ENCODE peak calls at places on chromosomes 7 and 10, in ten cellular contexts. W, X, H, B, V, R, M, O, C and I are unnamed samples.

GRCh38 chr10:133012573-133013359 is 70.4 kb upstream of the CFAP46 start:
- DNase-seq in W (no peak), X (no peak), H (no peak), B (no peak), V (no peak), R (no peak), M (no peak), O (no peak), C (no peak), I (no peak)

GRCh38 chr10:11615396-11615795 is 3.9 kb upstream of the USP6NL start:
- DNase-seq in W (no peak), X (no peak), H (no peak), B (no peak), V (no peak), R (no peak), M (no peak), O (no peak), C (no peak), I (no peak)

GRCh38 chr7:93949468-93949867 is 27.9 kb downstream of the GNG11 start:
- DNase-seq in W (no peak), X (no peak), H (peak), B (no peak), V (no peak), R (peak), M (no peak), O (no peak), C (peak), I (no peak)

GRCh38 chr7:120916116-120916515 is 34.5 kb upstream of the ING3 start:
- DNase-seq in W (no peak), X (no peak), H (no peak), B (no peak), V (no peak), R (no peak), M (no peak), O (no peak), C (no peak), I (no peak)

GRCh38 chr10:19791032-19791431 is 25.2 kb upstream of the PLXDC2 start:
- DNase-seq in W (no peak), X (no peak), H (no peak), B (no peak), V (no peak), R (no peak), M (no peak), O (no peak), C (no peak), I (no peak)

GRCh38 chr7:30920584-30921539 is 9.2 kb downstream of the AQP1 start:
- DNase-seq in W (peak), X (no peak), H (peak), B (peak), V (peak), R (peak), M (no peak), O (no peak), C (peak), I (peak)

GRCh38 chr7:98163704-98164478 is 47.3 kb upstream of the BHLHA15 start:
- DNase-seq in W (peak), X (no peak), H (peak), B (no peak), V (no peak), R (peak), M (no peak), O (no peak), C (peak), I (no peak)

GRCh38 chr10:51117053-51117660 is 42.9 kb downstream of the PRKG1 start:
- DNase-seq in W (no peak), X (no peak), H (peak), B (no peak), V (no peak), R (no peak), M (no peak), O (no peak), C (no peak), I (no peak)

GRCh38 chr10:65194555-65194954 is 1673.4 kb downstream of the REEP3 start:
- DNase-seq in W (no peak), X (no peak), H (no peak), B (no peak), V (no peak), R (peak), M (no peak), O (no peak), C (no peak), I (no peak)

GRCh38 chr7:150994141-150994837 is 3.5 kb downstream of the NOS3 start:
- DNase-seq in W (no peak), X (peak), H (no peak), B (no peak), V (no peak), R (no peak), M (no peak), O (no peak), C (no peak), I (no peak)

GRCh38 chr10:88731296-88731695 is 25.2 kb downstream of the LIPK start:
- DNase-seq in W (no peak), X (no peak), H (no peak), B (no peak), V (no peak), R (no peak), M (no peak), O (no peak), C (no peak), I (no peak)

GRCh38 chr7:495761-496321 is 23.8 kb downstream of the PDGFA start:
- DNase-seq in W (no peak), X (no peak), H (no peak), B (no peak), V (no peak), R (no peak), M (no peak), O (no peak), C (no peak), I (no peak)

GRCh38 chr7:157309990-157310668 is 26.7 kb upstream of the DNAJB6 start:
- DNase-seq in W (no peak), X (no peak), H (peak), B (no peak), V (no peak), R (peak), M (peak), O (no peak), C (peak), I (no peak)

GRCh38 chr10:61842755-61843497 is 58.6 kb upstream of the ARID5B start:
- DNase-seq in W (no peak), X (no peak), H (peak), B (no peak), V (no peak), R (peak), M (no peak), O (no peak), C (peak), I (no peak)

GRCh38 chr7:143299840-143300239 is 11.7 kb downstream of the CASP2 start:
- DNase-seq in W (no peak), X (peak), H (no peak), B (no peak), V (no peak), R (no peak), M (peak), O (no peak), C (no peak), I (peak)

GRCh38 chr10:95697429-95697828 is 3.7 kb upstream of the TCTN3 start:
- DNase-seq in W (no peak), X (no peak), H (no peak), B (no peak), V (no peak), R (no peak), M (no peak), O (no peak), C (no peak), I (no peak)

GRCh38 chr7:81845628-81846259 is 75.9 kb upstream of the HGF start:
- DNase-seq in W (no peak), X (no peak), H (peak), B (no peak), V (no peak), R (no peak), M (no peak), O (no peak), C (no peak), I (peak)

GRCh38 chr7:103423467-103424179 is 22.4 kb downstream of the SLC26A5 start:
- DNase-seq in W (no peak), X (no peak), H (no peak), B (no peak), V (no peak), R (no peak), M (no peak), O (no peak), C (no peak), I (no peak)

DNA sequence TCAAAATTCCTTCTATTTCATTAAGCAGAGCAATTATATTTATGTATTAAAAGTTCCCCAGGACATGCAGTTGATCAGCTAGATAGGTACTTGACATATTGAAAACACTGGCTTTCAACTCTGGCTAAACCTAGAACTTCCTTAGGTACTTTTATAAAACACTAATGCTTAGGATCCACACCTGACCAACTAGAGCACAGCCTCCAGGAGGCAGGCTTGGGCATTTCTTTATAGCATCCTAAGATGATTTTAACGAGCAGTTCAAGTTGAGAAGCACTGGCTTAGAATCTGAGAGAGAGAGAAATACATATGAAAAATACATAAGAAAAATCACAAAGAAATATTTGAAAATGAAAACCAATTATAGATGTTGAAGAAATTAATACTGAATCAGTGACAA is 20.8 kb downstream of the SLC26A5 start:
- DNase-seq in W (no peak), X (no peak), H (no peak), B (no peak), V (no peak), R (no peak), M (no peak), O (no peak), C (no peak), I (no peak)
- TF ChIP-seq CTCF in W (no peak), X (no peak), H (no peak), B (no peak), V (no peak), R (no peak), M (peak), O (no peak), C (no peak), I (no peak)

GRCh38 chr10:74991435-74991834 is 120.0 kb upstream of the SAMD8 start:
- DNase-seq in W (no peak), X (no peak), H (no peak), B (no peak), V (no peak), R (no peak), M (peak), O (no peak), C (peak), I (no peak)
- TF ChIP-seq CTCF in W (no peak), X (peak), H (peak), B (no peak), V (no peak), R (no peak), M (peak), O (no peak), C (peak), I (peak)

GRCh38 chr10:77781451-77782327 is 144.1 kb upstream of the KCNMA1 start:
- DNase-seq in W (no peak), X (no peak), H (no peak), B (peak), V (no peak), R (no peak), M (no peak), O (no peak), C (no peak), I (no peak)
- TF ChIP-seq CTCF in W (no peak), X (no peak), H (no peak), B (no peak), V (no peak), R (no peak), M (no peak), O (no peak), C (no peak), I (no peak)

GRCh38 chr10:38094158-38094922 is at the start of gene ZNF37A:
- DNase-seq in W (peak), X (peak), H (peak), B (peak), V (peak), R (peak), M (peak), O (peak), C (peak), I (peak)
- TF ChIP-seq CTCF in W (peak), X (no peak), H (no peak), B (no peak), V (no peak), R (no peak), M (no peak), O (no peak), C (no peak), I (no peak)

GRCh38 chr10:35563266-35563891 is 41.8 kb upstream of the GJD4 start:
- DNase-seq in W (peak), X (peak), H (peak), B (no peak), V (no peak), R (peak), M (peak), O (no peak), C (peak), I (peak)
- TF ChIP-seq CTCF in W (peak), X (peak), H (peak), B (peak), V (peak), R (peak), M (peak), O (peak), C (peak), I (peak)

GRCh38 chr7:128398841-128399135 is 11.0 kb downstream of the IMPDH1 start:
- DNase-seq in W (no peak), X (no peak), H (no peak), B (no peak), V (no peak), R (no peak), M (no peak), O (no peak), C (no peak), I (no peak)
- TF ChIP-seq CTCF in W (no peak), X (no peak), H (no peak), B (no peak), V (no peak), R (no peak), M (no peak), O (no peak), C (peak), I (peak)